ENCODE peak calls at places on chromosomes 5 and 9, in six cellular contexts. One of them, this sample, is unnamed.
A peak's percentile ranks its signal among the peaks of the same experiment; 100 is the strongest.

GRCh38 chr5:124057815-124058231 is 545.8 kb downstream of the CSNK1G3 start:
- DNase-seq in aorta: no peak
- DNase-seq in Panc1: no peak
- DNase-seq in hepatocyte: no peak
- DNase-seq in neuronal stem cell: no peak
- DNase-seq in left lung: no peak
- DNase-seq in this sample: no peak

GRCh38 chr9:89606049-89606481 is 1.3 kb downstream of the GADD45G start:
- DNase-seq in aorta: peak; percentile 92
- DNase-seq in Panc1: no peak
- DNase-seq in hepatocyte: peak; percentile 87
- DNase-seq in neuronal stem cell: peak; percentile 17
- DNase-seq in left lung: peak; percentile 86
- DNase-seq in this sample: peak; percentile 78

GRCh38 chr5:178490935-178491632 is 99.1 kb downstream of the COL23A1 start:
- DNase-seq in aorta: no peak
- DNase-seq in Panc1: no peak
- DNase-seq in hepatocyte: no peak
- DNase-seq in neuronal stem cell: no peak
- DNase-seq in left lung: no peak
- DNase-seq in this sample: no peak

GRCh38 chr9:126791406-126792230 is 13.2 kb upstream of the ZBTB43 start:
- DNase-seq in aorta: no peak
- DNase-seq in Panc1: peak; percentile 90
- DNase-seq in hepatocyte: peak; percentile 80
- DNase-seq in neuronal stem cell: no peak
- DNase-seq in left lung: no peak
- DNase-seq in this sample: no peak

GRCh38 chr5:179060116-179061008 is at the start of gene ZNF354C:
- DNase-seq in aorta: peak; percentile 97
- DNase-seq in Panc1: no peak
- DNase-seq in hepatocyte: peak; percentile 93
- DNase-seq in neuronal stem cell: peak; percentile 68
- DNase-seq in left lung: peak; percentile 91
- DNase-seq in this sample: peak; percentile 92

GRCh38 chr5:108324886-108325285 is 57.0 kb downstream of the FBXL17 start:
- DNase-seq in aorta: no peak
- DNase-seq in Panc1: no peak
- DNase-seq in hepatocyte: no peak
- DNase-seq in neuronal stem cell: no peak
- DNase-seq in left lung: no peak
- DNase-seq in this sample: no peak

GRCh38 chr5:93585054-93585751 is 2.2 kb downstream of the NR2F1 start:
- DNase-seq in aorta: no peak
- DNase-seq in Panc1: no peak
- DNase-seq in hepatocyte: no peak
- DNase-seq in neuronal stem cell: peak; percentile 29
- DNase-seq in left lung: no peak
- DNase-seq in this sample: no peak

GRCh38 chr5:140189977-140190867 is 15.2 kb downstream of the CYSTM1 start:
- DNase-seq in aorta: no peak
- DNase-seq in Panc1: peak; percentile 89
- DNase-seq in hepatocyte: no peak
- DNase-seq in neuronal stem cell: no peak
- DNase-seq in left lung: no peak
- DNase-seq in this sample: no peak

GRCh38 chr5:68884893-68885292 is 208.9 kb upstream of the SLC30A5 start:
- DNase-seq in aorta: no peak
- DNase-seq in Panc1: no peak
- DNase-seq in hepatocyte: no peak
- DNase-seq in neuronal stem cell: no peak
- DNase-seq in left lung: no peak
- DNase-seq in this sample: no peak

GRCh38 chr5:172361566-172362238 is 78.1 kb upstream of the UBTD2 start:
- DNase-seq in aorta: no peak
- DNase-seq in Panc1: no peak
- DNase-seq in hepatocyte: peak; percentile 33
- DNase-seq in neuronal stem cell: no peak
- DNase-seq in left lung: peak; percentile 46
- DNase-seq in this sample: no peak

GRCh38 chr5:78666041-78666444 is 17.5 kb upstream of the LHFPL2 start:
- DNase-seq in aorta: no peak
- DNase-seq in Panc1: no peak
- DNase-seq in hepatocyte: no peak
- DNase-seq in neuronal stem cell: no peak
- DNase-seq in left lung: no peak
- DNase-seq in this sample: no peak

GRCh38 chr5:173778152-173778782 is 109.9 kb upstream of the CPEB4 start:
- DNase-seq in aorta: no peak
- DNase-seq in Panc1: no peak
- DNase-seq in hepatocyte: no peak
- DNase-seq in neuronal stem cell: no peak
- DNase-seq in left lung: peak; percentile 49
- DNase-seq in this sample: no peak

GRCh38 chr5:142166754-142167153 is 58.2 kb downstream of the NDFIP1 start:
- DNase-seq in aorta: no peak
- DNase-seq in Panc1: no peak
- DNase-seq in hepatocyte: no peak
- DNase-seq in neuronal stem cell: no peak
- DNase-seq in left lung: no peak
- DNase-seq in this sample: no peak

GRCh38 chr5:116559673-116560164 is 14.9 kb downstream of the SEMA6A start:
- DNase-seq in aorta: no peak
- DNase-seq in Panc1: no peak
- DNase-seq in hepatocyte: no peak
- DNase-seq in neuronal stem cell: no peak
- DNase-seq in left lung: no peak
- DNase-seq in this sample: no peak
- H3K4me3 ChIP-seq in aorta: no peak overlapping the region
- H3K4me3 ChIP-seq in Panc1: no peak overlapping the region
- H3K4me3 ChIP-seq in hepatocyte: no peak overlapping the region
- H3K4me3 ChIP-seq in neuronal stem cell: no peak overlapping the region
- H3K4me3 ChIP-seq in left lung: no peak overlapping the region
- H3K4me3 ChIP-seq in this sample: no peak overlapping the region

DNA sequence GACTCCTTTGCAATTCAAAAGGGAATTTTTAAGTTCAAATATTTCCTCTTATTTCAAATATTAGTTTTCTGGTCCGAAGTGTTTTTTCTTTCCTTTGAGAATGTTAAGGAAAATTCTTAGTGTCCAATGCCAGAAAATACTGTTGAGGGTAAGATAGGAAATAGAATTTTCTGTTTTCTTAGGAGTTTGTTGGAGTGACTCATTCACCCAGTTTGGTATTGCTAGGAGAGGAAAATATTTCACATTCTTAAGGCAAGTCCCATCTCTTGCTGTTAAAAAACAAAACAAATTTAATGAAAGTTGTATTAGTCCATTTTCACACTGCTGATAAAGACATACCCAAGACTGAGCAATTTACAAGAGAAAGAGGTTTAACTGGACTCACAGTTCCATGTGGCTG is 349.2 kb upstream of the ADAMTSL1 start:
- DNase-seq in aorta: no peak
- DNase-seq in Panc1: no peak
- DNase-seq in hepatocyte: no peak
- DNase-seq in neuronal stem cell: no peak
- DNase-seq in left lung: no peak
- DNase-seq in this sample: no peak
- H3K36me3 ChIP-seq in aorta: no peaks in the 10 kb centered on the region
- H3K36me3 ChIP-seq in Panc1: no peaks in the 10 kb centered on the region
- H3K36me3 ChIP-seq in hepatocyte: no peaks in the 10 kb centered on the region
- H3K36me3 ChIP-seq in neuronal stem cell: no peaks in the 10 kb centered on the region
- H3K36me3 ChIP-seq in left lung: no peaks in the 10 kb centered on the region
- H3K36me3 ChIP-seq in this sample: no peaks in the 10 kb centered on the region

GRCh38 chr5:72659726-72660125 is 152.5 kb upstream of the ZNF366 start:
- DNase-seq in aorta: no peak
- DNase-seq in Panc1: no peak
- DNase-seq in hepatocyte: no peak
- DNase-seq in neuronal stem cell: no peak
- DNase-seq in left lung: no peak
- DNase-seq in this sample: no peak

GRCh38 chr5:72661405-72661804 is 154.2 kb upstream of the ZNF366 start:
- DNase-seq in aorta: no peak
- DNase-seq in Panc1: no peak
- DNase-seq in hepatocyte: peak; percentile 28
- DNase-seq in neuronal stem cell: no peak
- DNase-seq in left lung: no peak
- DNase-seq in this sample: no peak

GRCh38 chr5:72667708-72668107 is 148.8 kb upstream of the TNPO1 start:
- DNase-seq in aorta: no peak
- DNase-seq in Panc1: no peak
- DNase-seq in hepatocyte: no peak
- DNase-seq in neuronal stem cell: no peak
- DNase-seq in left lung: no peak
- DNase-seq in this sample: no peak

GRCh38 chr5:72658767-72659540 is 151.7 kb upstream of the ZNF366 start:
- DNase-seq in aorta: no peak
- DNase-seq in Panc1: no peak
- DNase-seq in hepatocyte: no peak
- DNase-seq in neuronal stem cell: no peak
- DNase-seq in left lung: no peak
- DNase-seq in this sample: no peak

GRCh38 chr5:72662936-72663335 is 153.5 kb upstream of the TNPO1 start:
- DNase-seq in aorta: no peak
- DNase-seq in Panc1: no peak
- DNase-seq in hepatocyte: no peak
- DNase-seq in neuronal stem cell: no peak
- DNase-seq in left lung: no peak
- DNase-seq in this sample: no peak
- H3K4me1 ChIP-seq in aorta: no peaks in the 10 kb centered on the region
- H3K4me1 ChIP-seq in Panc1: no peaks in the 10 kb centered on the region
- H3K4me1 ChIP-seq in hepatocyte: no peaks in the 10 kb centered on the region
- H3K4me1 ChIP-seq in neuronal stem cell: peaks cover 16% of the 10 kb centered on the region
- H3K4me1 ChIP-seq in left lung: no peaks in the 10 kb centered on the region
- H3K4me1 ChIP-seq in this sample: no peaks in the 10 kb centered on the region

GRCh38 chr5:33299621-33300208 is 141.1 kb upstream of the TARS1 start:
- DNase-seq in aorta: no peak
- DNase-seq in Panc1: peak; percentile 39
- DNase-seq in hepatocyte: peak; percentile 51
- DNase-seq in neuronal stem cell: no peak
- DNase-seq in left lung: no peak
- DNase-seq in this sample: no peak
- H3K4me3 ChIP-seq in aorta: no peak overlapping the region
- H3K4me3 ChIP-seq in Panc1: no peak overlapping the region
- H3K4me3 ChIP-seq in hepatocyte: no peak overlapping the region
- H3K4me3 ChIP-seq in neuronal stem cell: no peak overlapping the region
- H3K4me3 ChIP-seq in left lung: no peak overlapping the region
- H3K4me3 ChIP-seq in this sample: no peak overlapping the region

GRCh38 chr9:131490514-131490913 is 12.2 kb upstream of the POMT1 start:
- DNase-seq in aorta: no peak
- DNase-seq in Panc1: no peak
- DNase-seq in hepatocyte: no peak
- DNase-seq in neuronal stem cell: no peak
- DNase-seq in left lung: no peak
- DNase-seq in this sample: no peak
- H3K36me3 ChIP-seq in aorta: peaks cover 14% of the 10 kb centered on the region
- H3K36me3 ChIP-seq in Panc1: peaks cover 4% of the 10 kb centered on the region
- H3K36me3 ChIP-seq in hepatocyte: no peaks in the 10 kb centered on the region
- H3K36me3 ChIP-seq in neuronal stem cell: peaks cover 100% of the 10 kb centered on the region
- H3K36me3 ChIP-seq in left lung: peaks cover 100% of the 10 kb centered on the region
- H3K36me3 ChIP-seq in this sample: peaks cover 100% of the 10 kb centered on the region

GRCh38 chr5:135436856-135437795 is 10.0 kb downstream of the DCANP1 start:
- DNase-seq in aorta: peak; percentile 59
- DNase-seq in Panc1: no peak
- DNase-seq in hepatocyte: no peak
- DNase-seq in neuronal stem cell: no peak
- DNase-seq in left lung: no peak
- DNase-seq in this sample: no peak
- H3K4me1 ChIP-seq in aorta: no peaks in the 10 kb centered on the region
- H3K4me1 ChIP-seq in Panc1: peaks cover 5% of the 10 kb centered on the region
- H3K4me1 ChIP-seq in hepatocyte: peaks cover 52% of the 10 kb centered on the region
- H3K4me1 ChIP-seq in neuronal stem cell: no peaks in the 10 kb centered on the region
- H3K4me1 ChIP-seq in left lung: peaks cover 70% of the 10 kb centered on the region
- H3K4me1 ChIP-seq in this sample: peaks cover 31% of the 10 kb centered on the region

GRCh38 chr9:119556129-119556875 is 187.1 kb upstream of the BRINP1 start:
- DNase-seq in aorta: peak; percentile 92
- DNase-seq in Panc1: peak; percentile 15
- DNase-seq in hepatocyte: peak; percentile 87
- DNase-seq in neuronal stem cell: peak; percentile 71
- DNase-seq in left lung: peak; percentile 63
- DNase-seq in this sample: peak; percentile 66
- H3K4me3 ChIP-seq in aorta: no peak overlapping the region
- H3K4me3 ChIP-seq in Panc1: no peak overlapping the region
- H3K4me3 ChIP-seq in hepatocyte: peak overlapping the region; percentile 42
- H3K4me3 ChIP-seq in neuronal stem cell: peak overlapping the region; percentile 9
- H3K4me3 ChIP-seq in left lung: peak overlapping the region; percentile 11
- H3K4me3 ChIP-seq in this sample: peak overlapping the region; percentile 54

GRCh38 chr5:80204808-80205614 is 50.8 kb downstream of the SERINC5 start:
- DNase-seq in aorta: no peak
- DNase-seq in Panc1: no peak
- DNase-seq in hepatocyte: peak; percentile 73
- DNase-seq in neuronal stem cell: no peak
- DNase-seq in left lung: no peak
- DNase-seq in this sample: peak; percentile 27
- H3K36me3 ChIP-seq in aorta: no peaks in the 10 kb centered on the region
- H3K36me3 ChIP-seq in Panc1: no peaks in the 10 kb centered on the region
- H3K36me3 ChIP-seq in hepatocyte: no peaks in the 10 kb centered on the region
- H3K36me3 ChIP-seq in neuronal stem cell: peaks cover 2% of the 10 kb centered on the region
- H3K36me3 ChIP-seq in left lung: peaks cover 19% of the 10 kb centered on the region
- H3K36me3 ChIP-seq in this sample: peaks cover 14% of the 10 kb centered on the region

This sample was measured in left ventricle myocardium inferior.